ENCODE peak calls at places on chromosomes 2 and 18, in five cellular contexts. J is IMR-90, W is neuronal stem cell, F is trophoblast cell, O is H1. H is an unnamed sample.

GRCh38 chr2:176234966-176235365 is 34.3 kb upstream of the MTX2 start:
- DNase-seq in W (no peak), J (no peak), O (no peak), F (no peak), H (no peak)

GRCh38 chr2:217943379-217944321 is 59.1 kb downstream of the TNS1 start:
- DNase-seq in W (peak; percentile 50), J (peak; percentile 58), F (peak; percentile 51), O (no peak), H (peak; percentile 74)

GRCh38 chr2:15169326-15170038 is 391.7 kb downstream of the NBAS start:
- DNase-seq in O (no peak), J (peak; percentile 98), W (no peak), F (peak; percentile 96), H (peak; percentile 93)

GRCh38 chr18:36692331-36692730 is 136.5 kb downstream of the TPGS2 start:
- DNase-seq in O (no peak), F (no peak), J (peak; percentile 93), W (no peak), H (no peak)

GRCh38 chr2:215692387-215693079 is 256.7 kb upstream of the FN1 start:
- DNase-seq in F (no peak), W (no peak), J (peak; percentile 90), O (no peak), H (peak; percentile 74)

GRCh38 chr2:172919732-172920131 is 155.9 kb upstream of the MAP3K20 start:
- DNase-seq in J (no peak), O (no peak), F (no peak), W (no peak), H (no peak)

GRCh38 chr2:97906309-97906708 is 89.4 kb downstream of the TMEM131 start:
- DNase-seq in J (no peak), O (no peak), F (no peak), W (no peak), H (no peak)

GRCh38 chr2:99607454-99607853 is 117.6 kb upstream of the REV1 start:
- DNase-seq in F (no peak), O (no peak), J (no peak), W (no peak), H (no peak)

GRCh38 chr2:175929850-175930249 is 72.2 kb downstream of the LNPK start:
- DNase-seq in J (peak; percentile 10), F (peak; percentile 37), W (no peak), O (no peak), H (peak; percentile 34)

GRCh38 chr2:148350211-148350610 is 294.3 kb upstream of the EPC2 start:
- DNase-seq in F (no peak), J (no peak), O (no peak), W (no peak), H (no peak)

GRCh38 chr2:156670104-156670503 is 233.9 kb downstream of the GPD2 start:
- DNase-seq in W (no peak), O (no peak), J (no peak), F (no peak), H (no peak)

GRCh38 chr2:65056990-65057375 is 767 bp downstream of the CEP68 start:
- DNase-seq in W (no peak), F (no peak), J (no peak), O (no peak), H (no peak)

GRCh38 chr2:137912358-137912757 is 51.9 kb upstream of the HNMT start:
- DNase-seq in J (peak; percentile 1), F (no peak), O (no peak), W (no peak), H (no peak)

GRCh38 chr2:23375448-23375847 is 9.5 kb upstream of the KLHL29 start:
- DNase-seq in J (peak; percentile 24), W (no peak), F (peak; percentile 73), O (no peak), H (no peak)

GRCh38 chr2:176642074-176642473 is 372.8 kb downstream of the MTX2 start:
- DNase-seq in J (peak; percentile 51), O (no peak), F (no peak), W (no peak), H (peak; percentile 4)

GRCh38 chr2:41735446-41735845 is 312.4 kb upstream of the PKDCC start:
- DNase-seq in F (no peak), J (no peak), W (no peak), O (no peak), H (no peak)

GRCh38 chr2:38192976-38193375 is 117.0 kb upstream of the CYP1B1 start:
- DNase-seq in W (no peak), O (no peak), F (no peak), J (no peak), H (no peak)

GRCh38 chr18:9808530-9809241 is 77.1 kb upstream of the TXNDC2 start:
- DNase-seq in W (peak; percentile 62), O (no peak), J (no peak), F (no peak), H (peak; percentile 21)

GRCh38 chr2:67772216-67773180 is 290.3 kb downstream of the C1D start:
- DNase-seq in O (no peak), J (no peak), F (no peak), W (no peak), H (peak; percentile 17)

GRCh38 chr2:58535182-58535581 is 294.1 kb upstream of the FANCL start:
- DNase-seq in J (no peak), F (no peak), O (no peak), W (peak; percentile 38), H (no peak)

GRCh38 chr2:107384426-107384825 is 442.3 kb upstream of the RGPD4 start:
- DNase-seq in W (no peak), J (no peak), F (no peak), O (no peak), H (no peak)

GRCh38 chr2:46462936-46463335 is 16.4 kb upstream of the TMEM247 start:
- DNase-seq in F (no peak), O (no peak), W (no peak), J (peak; percentile 75), H (peak; percentile 32)

GRCh38 chr2:240503848-240504247 is 53.9 kb downstream of the ANKMY1 start:
- DNase-seq in O (no peak), F (no peak), W (no peak), J (no peak), H (no peak)

DNA sequence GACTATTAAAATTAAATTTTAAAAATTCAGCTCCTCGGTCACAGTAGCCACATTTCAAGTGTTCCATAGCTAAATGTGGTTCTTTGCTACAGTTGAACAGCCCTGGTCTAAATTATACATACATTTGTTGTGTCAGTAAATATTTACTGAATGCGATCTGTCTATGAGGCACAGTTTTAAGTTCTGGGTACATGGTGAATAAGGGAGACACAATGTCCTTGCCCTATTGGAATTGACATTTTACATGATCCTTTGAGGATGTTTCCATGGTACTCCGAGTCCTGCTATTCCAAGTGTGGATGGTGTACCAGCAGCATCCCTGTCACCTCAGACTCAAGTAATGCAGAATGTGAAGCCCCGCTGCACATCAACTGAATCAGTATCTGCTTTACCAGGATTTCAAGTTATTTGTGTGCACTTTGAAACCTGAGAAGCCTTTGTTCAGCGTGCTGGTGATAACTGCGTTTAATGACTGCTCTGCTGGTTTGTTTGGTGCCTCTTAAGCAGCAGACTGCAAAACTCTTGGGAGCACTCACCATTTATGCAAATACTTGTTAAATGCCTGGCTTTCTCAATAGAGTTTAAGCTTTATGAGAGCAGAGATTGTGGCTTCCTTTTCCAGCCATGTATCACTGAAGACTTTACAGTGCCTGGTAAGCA is 1.5 kb downstream of the GALNT1 start:
- DNase-seq in O (no peak), F (peak; percentile 14), J (peak; percentile 45), W (peak; percentile 33), H (peak; percentile 52)
- H3K4me3 ChIP-seq in O (no peak overlapping the region), F (no peak overlapping the region), J (peak overlapping the region; percentile 76), W (peak overlapping the region; percentile 78), H (peak overlapping the region; percentile 87)

GRCh38 chr2:238580486-238580885 is 153.8 kb downstream of the ASB1 start:
- DNase-seq in J (no peak), W (no peak), F (no peak), O (no peak), H (no peak)
- H4K91ac ChIP-seq in J (no peak overlapping the region), W (no peak overlapping the region), F (no peak overlapping the region), O (no peak overlapping the region), H (no peak overlapping the region)

GRCh38 chr2:178286636-178287035 is 92.3 kb downstream of the OSBPL6 start:
- DNase-seq in O (no peak), W (no peak), F (no peak), J (no peak), H (no peak)

GRCh38 chr2:178282075-178282474 is 87.8 kb downstream of the OSBPL6 start:
- DNase-seq in F (no peak), W (no peak), O (peak; percentile 15), J (peak; percentile 84), H (peak; percentile 28)

GRCh38 chr2:178284613-178285286 is 90.4 kb downstream of the OSBPL6 start:
- DNase-seq in O (no peak), J (no peak), W (no peak), F (no peak), H (no peak)

GRCh38 chr2:178285287-178285615 is 90.9 kb downstream of the OSBPL6 start:
- DNase-seq in J (no peak), W (no peak), F (no peak), O (no peak), H (no peak)

DNA sequence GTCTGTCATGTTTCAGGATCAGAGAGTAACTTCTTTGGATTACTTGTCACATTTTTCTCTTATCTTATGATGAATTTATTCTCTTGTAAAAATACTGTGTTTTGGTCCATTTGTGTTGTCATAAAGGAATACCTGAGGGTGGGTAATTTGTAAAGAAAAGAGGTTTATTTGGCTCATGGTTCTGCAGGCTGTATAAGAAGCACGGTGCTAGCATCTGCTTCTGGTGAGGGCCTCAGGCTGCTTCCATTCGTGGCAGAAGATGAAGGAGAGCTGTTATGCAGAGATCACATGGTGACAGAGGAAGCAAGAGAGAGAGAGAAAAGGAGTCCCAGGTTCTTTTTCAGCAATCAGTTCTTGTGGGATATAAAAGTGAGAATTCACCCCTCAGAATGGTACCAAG is 89.2 kb downstream of the OSBPL6 start:
- DNase-seq in O (no peak), J (no peak), F (no peak), W (no peak), H (no peak)
- H3K4me3 ChIP-seq in O (no peak overlapping the region), J (no peak overlapping the region), F (no peak overlapping the region), W (no peak overlapping the region), H (no peak overlapping the region)

GRCh38 chr18:11887305-11888262 is 20.5 kb downstream of the MPPE1 start:
- DNase-seq in W (no peak), F (peak; percentile 42), J (no peak), O (no peak), H (no peak)

GRCh38 chr18:11886629-11887028 is 21.5 kb downstream of the MPPE1 start:
- DNase-seq in J (no peak), F (no peak), O (no peak), W (no peak), H (no peak)

GRCh38 chr18:11883153-11883552 is 25.0 kb downstream of the MPPE1 start:
- DNase-seq in J (peak; percentile 41), W (no peak), F (no peak), O (no peak), H (peak; percentile 23)

GRCh38 chr18:11884396-11885030 is 23.6 kb downstream of the MPPE1 start:
- DNase-seq in W (no peak), F (no peak), O (no peak), J (no peak), H (no peak)

DNA sequence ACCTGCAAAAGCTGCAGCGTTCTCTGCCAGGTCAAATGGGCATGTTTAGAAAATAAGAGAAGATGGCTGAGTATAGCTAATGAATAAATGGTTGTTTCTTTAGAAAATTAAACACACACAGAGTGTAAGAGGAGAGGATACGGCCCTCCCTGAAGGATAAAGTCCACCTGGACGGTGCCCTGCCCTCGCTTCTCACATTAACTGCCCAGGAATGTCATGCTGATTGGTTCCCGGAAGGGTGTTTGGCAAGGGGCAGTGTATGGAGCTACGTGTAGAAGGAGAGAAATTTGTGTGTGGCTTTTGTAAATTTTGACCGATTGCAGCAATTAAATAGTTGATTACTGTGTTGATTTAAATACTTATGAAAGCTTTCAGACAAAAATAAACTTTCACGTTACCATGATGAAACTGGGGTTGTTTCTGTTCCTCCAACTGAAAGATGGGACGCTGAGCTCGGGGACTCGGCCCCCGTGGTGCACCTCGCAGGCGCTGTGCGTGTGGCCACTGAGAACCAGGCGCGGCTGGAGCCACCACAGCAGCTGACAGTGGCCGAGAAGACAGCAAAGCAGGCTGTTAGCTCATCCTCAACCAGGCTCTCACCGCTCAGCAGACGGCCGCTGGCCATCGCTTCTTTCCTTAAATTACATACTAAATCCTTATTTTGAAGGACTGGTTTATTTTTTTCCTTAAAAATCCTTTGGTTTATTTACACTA is 22.7 kb downstream of the MPPE1 start:
- DNase-seq in W (no peak), O (no peak), F (no peak), J (no peak), H (no peak)
- H4K91ac ChIP-seq in W (no peak overlapping the region), O (no peak overlapping the region), F (no peak overlapping the region), J (no peak overlapping the region), H (no peak overlapping the region)